ENCODE peak calls at places on chromosomes 3 and 15, in nine cellular contexts. One of them, this sample, is unnamed.

GRCh38 chr3:121482651-121483050 is 63.1 kb downstream of the POLQ start:
- DNase-seq in psoas muscle: no peak
- DNase-seq in RPMI7951: peak
- DNase-seq in activated T-cell treated with anti-CD3 and anti-CD28 coated beads for 1 hour: no peak
- DNase-seq in head of caudate nucleus: no peak
- DNase-seq in activated effector memory CD4-positive, alpha-beta T cell treated with anti-CD3 and anti-CD28 coated beads, Interleukin-2, amount 50 U/mL, for 16 hours: no peak
- DNase-seq in naive thymus-derived CD8-positive, alpha-beta T cell: no peak
- DNase-seq in NB4: no peak
- DNase-seq in left cardiac atrium: no peak
- DNase-seq in this sample: no peak

GRCh38 chr15:92683511-92683834 is 27.9 kb upstream of the FAM174B start:
- DNase-seq in psoas muscle: peak
- DNase-seq in RPMI7951: peak
- DNase-seq in activated T-cell treated with anti-CD3 and anti-CD28 coated beads for 1 hour: no peak
- DNase-seq in head of caudate nucleus: peak
- DNase-seq in activated effector memory CD4-positive, alpha-beta T cell treated with anti-CD3 and anti-CD28 coated beads, Interleukin-2, amount 50 U/mL, for 16 hours: no peak
- DNase-seq in naive thymus-derived CD8-positive, alpha-beta T cell: no peak
- DNase-seq in NB4: peak
- DNase-seq in left cardiac atrium: no peak
- DNase-seq in this sample: no peak

GRCh38 chr15:37789881-37790280 is 144.6 kb upstream of the TMCO5A start:
- DNase-seq in psoas muscle: no peak
- DNase-seq in RPMI7951: peak
- DNase-seq in activated T-cell treated with anti-CD3 and anti-CD28 coated beads for 1 hour: no peak
- DNase-seq in head of caudate nucleus: no peak
- DNase-seq in activated effector memory CD4-positive, alpha-beta T cell treated with anti-CD3 and anti-CD28 coated beads, Interleukin-2, amount 50 U/mL, for 16 hours: no peak
- DNase-seq in naive thymus-derived CD8-positive, alpha-beta T cell: no peak
- DNase-seq in NB4: no peak
- DNase-seq in left cardiac atrium: no peak
- DNase-seq in this sample: no peak

GRCh38 chr3:47583320-47584075 is 4.8 kb upstream of the CSPG5 start:
- DNase-seq in psoas muscle: no peak
- DNase-seq in RPMI7951: no peak
- DNase-seq in activated T-cell treated with anti-CD3 and anti-CD28 coated beads for 1 hour: no peak
- DNase-seq in head of caudate nucleus: no peak
- DNase-seq in activated effector memory CD4-positive, alpha-beta T cell treated with anti-CD3 and anti-CD28 coated beads, Interleukin-2, amount 50 U/mL, for 16 hours: no peak
- DNase-seq in naive thymus-derived CD8-positive, alpha-beta T cell: no peak
- DNase-seq in NB4: no peak
- DNase-seq in left cardiac atrium: no peak
- DNase-seq in this sample: no peak

GRCh38 chr15:89494941-89495637 is 1.3 kb downstream of the RHCG start:
- DNase-seq in psoas muscle: no peak
- DNase-seq in RPMI7951: no peak
- DNase-seq in activated T-cell treated with anti-CD3 and anti-CD28 coated beads for 1 hour: no peak
- DNase-seq in head of caudate nucleus: no peak
- DNase-seq in activated effector memory CD4-positive, alpha-beta T cell treated with anti-CD3 and anti-CD28 coated beads, Interleukin-2, amount 50 U/mL, for 16 hours: peak
- DNase-seq in naive thymus-derived CD8-positive, alpha-beta T cell: no peak
- DNase-seq in NB4: peak
- DNase-seq in left cardiac atrium: no peak
- DNase-seq in this sample: peak

GRCh38 chr15:94238539-94239118 is 7.3 kb downstream of the MCTP2 start:
- DNase-seq in psoas muscle: no peak
- DNase-seq in RPMI7951: no peak
- DNase-seq in activated T-cell treated with anti-CD3 and anti-CD28 coated beads for 1 hour: no peak
- DNase-seq in head of caudate nucleus: no peak
- DNase-seq in activated effector memory CD4-positive, alpha-beta T cell treated with anti-CD3 and anti-CD28 coated beads, Interleukin-2, amount 50 U/mL, for 16 hours: no peak
- DNase-seq in naive thymus-derived CD8-positive, alpha-beta T cell: no peak
- DNase-seq in NB4: peak
- DNase-seq in left cardiac atrium: no peak
- DNase-seq in this sample: no peak

GRCh38 chr15:68339481-68339880 is 61.9 kb downstream of the FEM1B start:
- DNase-seq in psoas muscle: peak
- DNase-seq in RPMI7951: no peak
- DNase-seq in activated T-cell treated with anti-CD3 and anti-CD28 coated beads for 1 hour: no peak
- DNase-seq in head of caudate nucleus: no peak
- DNase-seq in activated effector memory CD4-positive, alpha-beta T cell treated with anti-CD3 and anti-CD28 coated beads, Interleukin-2, amount 50 U/mL, for 16 hours: no peak
- DNase-seq in naive thymus-derived CD8-positive, alpha-beta T cell: no peak
- DNase-seq in NB4: no peak
- DNase-seq in left cardiac atrium: no peak
- DNase-seq in this sample: no peak

GRCh38 chr3:159798951-159799350 is 189.7 kb upstream of the IL12A start:
- DNase-seq in psoas muscle: no peak
- DNase-seq in RPMI7951: no peak
- DNase-seq in activated T-cell treated with anti-CD3 and anti-CD28 coated beads for 1 hour: no peak
- DNase-seq in head of caudate nucleus: no peak
- DNase-seq in activated effector memory CD4-positive, alpha-beta T cell treated with anti-CD3 and anti-CD28 coated beads, Interleukin-2, amount 50 U/mL, for 16 hours: no peak
- DNase-seq in naive thymus-derived CD8-positive, alpha-beta T cell: no peak
- DNase-seq in NB4: no peak
- DNase-seq in left cardiac atrium: no peak
- DNase-seq in this sample: no peak

GRCh38 chr3:52196977-52197376 is 983 bp upstream of the ALAS1 start:
- DNase-seq in psoas muscle: no peak
- DNase-seq in RPMI7951: no peak
- DNase-seq in activated T-cell treated with anti-CD3 and anti-CD28 coated beads for 1 hour: no peak
- DNase-seq in head of caudate nucleus: no peak
- DNase-seq in activated effector memory CD4-positive, alpha-beta T cell treated with anti-CD3 and anti-CD28 coated beads, Interleukin-2, amount 50 U/mL, for 16 hours: no peak
- DNase-seq in naive thymus-derived CD8-positive, alpha-beta T cell: no peak
- DNase-seq in NB4: no peak
- DNase-seq in left cardiac atrium: no peak
- DNase-seq in this sample: no peak

GRCh38 chr3:77041756-77042155 is 1.9 kb downstream of the ROBO2 start:
- DNase-seq in psoas muscle: no peak
- DNase-seq in RPMI7951: no peak
- DNase-seq in activated T-cell treated with anti-CD3 and anti-CD28 coated beads for 1 hour: no peak
- DNase-seq in head of caudate nucleus: no peak
- DNase-seq in activated effector memory CD4-positive, alpha-beta T cell treated with anti-CD3 and anti-CD28 coated beads, Interleukin-2, amount 50 U/mL, for 16 hours: no peak
- DNase-seq in naive thymus-derived CD8-positive, alpha-beta T cell: no peak
- DNase-seq in NB4: no peak
- DNase-seq in left cardiac atrium: no peak
- DNase-seq in this sample: no peak

GRCh38 chr15:23857028-23857641 is 170.0 kb upstream of the NDN start:
- DNase-seq in psoas muscle: no peak
- DNase-seq in RPMI7951: peak
- DNase-seq in activated T-cell treated with anti-CD3 and anti-CD28 coated beads for 1 hour: no peak
- DNase-seq in head of caudate nucleus: peak
- DNase-seq in activated effector memory CD4-positive, alpha-beta T cell treated with anti-CD3 and anti-CD28 coated beads, Interleukin-2, amount 50 U/mL, for 16 hours: no peak
- DNase-seq in naive thymus-derived CD8-positive, alpha-beta T cell: no peak
- DNase-seq in NB4: peak
- DNase-seq in left cardiac atrium: no peak
- DNase-seq in this sample: no peak

GRCh38 chr15:86139828-86140227 is 60.2 kb downstream of the AGBL1 start:
- DNase-seq in psoas muscle: no peak
- DNase-seq in RPMI7951: no peak
- DNase-seq in activated T-cell treated with anti-CD3 and anti-CD28 coated beads for 1 hour: peak
- DNase-seq in head of caudate nucleus: no peak
- DNase-seq in activated effector memory CD4-positive, alpha-beta T cell treated with anti-CD3 and anti-CD28 coated beads, Interleukin-2, amount 50 U/mL, for 16 hours: peak
- DNase-seq in naive thymus-derived CD8-positive, alpha-beta T cell: no peak
- DNase-seq in NB4: peak
- DNase-seq in left cardiac atrium: no peak
- DNase-seq in this sample: no peak

GRCh38 chr3:632571-633170 is 436.1 kb downstream of the CHL1 start:
- DNase-seq in psoas muscle: no peak
- DNase-seq in RPMI7951: peak
- DNase-seq in activated T-cell treated with anti-CD3 and anti-CD28 coated beads for 1 hour: no peak
- DNase-seq in head of caudate nucleus: peak
- DNase-seq in activated effector memory CD4-positive, alpha-beta T cell treated with anti-CD3 and anti-CD28 coated beads, Interleukin-2, amount 50 U/mL, for 16 hours: no peak
- DNase-seq in naive thymus-derived CD8-positive, alpha-beta T cell: no peak
- DNase-seq in NB4: peak
- DNase-seq in left cardiac atrium: peak
- DNase-seq in this sample: no peak